ENCODE peak calls at places on chromosome 16, in eight cellular contexts. Y is left ventricle myocardium inferior; S is hippocampal formation; I is progenitor cell of endocrine pancreas; F is activated naive CD4-positive, alpha-beta T cell; B is amygdala; D is omental fat pad; V is substantia nigra. K is an unnamed sample.

GRCh38 chr16:67546761-67547422 is 15.4 kb upstream of the CTCF start:
- DNase-seq in D (no peak), V (peak; percentile 43), S (peak; percentile 45), Y (peak; percentile 78), F (peak; percentile 54), B (peak; percentile 38), I (peak; percentile 74), K (peak; percentile 75)

GRCh38 chr16:54489225-54489781 is 202.7 kb upstream of the IRX3 start:
- DNase-seq in Y (no peak), S (no peak), D (no peak), V (no peak), F (no peak), B (no peak), I (no peak), K (no peak)

GRCh38 chr16:75065149-75065807 is 51.3 kb downstream of the LDHD start:
- DNase-seq in V (no peak), D (no peak), B (no peak), F (no peak), Y (no peak), I (no peak), S (no peak), K (no peak)

GRCh38 chr16:46690281-46691178 is 1.1 kb downstream of the ORC6 start:
- DNase-seq in S (no peak), I (no peak), B (no peak), Y (no peak), V (no peak), D (no peak), F (no peak), K (peak; percentile 67)

GRCh38 chr16:66970775-66971725 is 10.0 kb downstream of the CES3 start:
- DNase-seq in F (no peak), I (no peak), S (no peak), D (no peak), V (no peak), B (no peak), Y (no peak), K (peak; percentile 67)

GRCh38 chr16:3171181-3171854 is 16.7 kb upstream of the OR1F1 start:
- DNase-seq in B (no peak), Y (no peak), I (no peak), V (no peak), D (no peak), F (no peak), S (no peak), K (no peak)

GRCh38 chr16:89136931-89137330 is 34.6 kb upstream of the CDH15 start:
- DNase-seq in Y (no peak), F (no peak), D (no peak), B (no peak), S (no peak), V (no peak), I (no peak), K (no peak)

GRCh38 chr16:85759631-85760419 is 8.9 kb upstream of the C16orf74 start:
- DNase-seq in B (no peak), D (no peak), F (no peak), I (no peak), V (no peak), Y (no peak), S (no peak), K (no peak)

GRCh38 chr16:12096162-12096781 is 119.7 kb downstream of the SNX29 start:
- DNase-seq in S (no peak), Y (no peak), V (no peak), D (no peak), I (no peak), F (no peak), B (no peak), K (no peak)

GRCh38 chr16:78142784-78143183 is 43.3 kb downstream of the WWOX start:
- DNase-seq in Y (no peak), F (no peak), I (no peak), V (no peak), D (no peak), B (no peak), S (no peak), K (peak; percentile 28)

GRCh38 chr16:19463468-19464315 is 46.0 kb downstream of the TMC5 start:
- DNase-seq in D (no peak), I (no peak), S (no peak), F (no peak), V (no peak), Y (no peak), B (no peak), K (no peak)

GRCh38 chr16:60107467-60107866 is 1373.4 kb upstream of the GOT2 start:
- DNase-seq in B (no peak), I (no peak), V (no peak), D (no peak), F (no peak), S (no peak), Y (no peak), K (peak; percentile 40)

GRCh38 chr16:78235168-78235800 is 135.8 kb downstream of the WWOX start:
- DNase-seq in Y (peak; percentile 63), S (peak; percentile 61), V (peak; percentile 72), I (peak; percentile 54), F (no peak), D (peak; percentile 31), B (peak; percentile 55), K (peak; percentile 72)

GRCh38 chr16:11181889-11182279 is 74.1 kb downstream of the SOCS1 start:
- DNase-seq in Y (no peak), I (no peak), V (no peak), B (no peak), D (no peak), S (no peak), F (no peak), K (peak; percentile 26)

GRCh38 chr16:77919761-77920415 is 102.5 kb upstream of the CLEC3A start:
- DNase-seq in B (no peak), S (no peak), I (no peak), D (no peak), F (no peak), V (no peak), Y (no peak), K (no peak)

GRCh38 chr16:66568355-66568754 is 2.1 kb downstream of the CMTM1 start:
- DNase-seq in D (no peak), S (no peak), V (no peak), Y (no peak), F (no peak), I (no peak), B (no peak), K (peak; percentile 49)

GRCh38 chr16:49620158-49620867 is 235.6 kb downstream of the ZNF423 start:
- DNase-seq in V (peak; percentile 49), Y (peak; percentile 84), D (peak; percentile 37), B (no peak), F (no peak), I (no peak), S (no peak), K (peak; percentile 70)

GRCh38 chr16:16865374-16865773 is 486.4 kb downstream of the NPIPA7 start:
- DNase-seq in V (no peak), S (no peak), B (no peak), I (no peak), Y (no peak), F (no peak), D (no peak), K (no peak)

GRCh38 chr16:554640-555413 is 5.4 kb upstream of the PRR35 start:
- DNase-seq in Y (no peak), V (no peak), D (no peak), S (no peak), B (no peak), I (no peak), F (no peak), K (no peak)

GRCh38 chr16:88533945-88534641 is 36.1 kb upstream of the ZC3H18 start:
- DNase-seq in S (peak; percentile 69), Y (peak; percentile 83), I (peak; percentile 15), B (peak; percentile 54), V (peak; percentile 81), F (peak; percentile 55), D (no peak), K (peak; percentile 56)

K was measured in choroid plexus epithelial cell.